ENCODE peak calls at places on chromosomes 1 and 21, in four cellular contexts. B, G, T and Y are unnamed samples.

GRCh38 chr1:32991819-32992488 is 27.3 kb upstream of the RNF19B start:
- DNase-seq in B (no peak), G (no peak), T (no peak), Y (no peak)

GRCh38 chr1:866095-866494 is 57.6 kb upstream of the SAMD11 start:
- DNase-seq in B (no peak), G (no peak), T (no peak), Y (no peak)

GRCh38 chr1:228318823-228319241 is 87.8 kb downstream of the TRIM11 start:
- DNase-seq in B (no peak), G (no peak), T (peak; percentile 64), Y (no peak)

GRCh38 chr1:93399781-93400180 is 48.1 kb upstream of the FNBP1L start:
- DNase-seq in T (no peak), G (no peak), B (no peak), Y (no peak)

GRCh38 chr1:218348628-218349185 is 3.6 kb downstream of the TGFB2 start:
- DNase-seq in G (no peak), B (peak; percentile 20), T (no peak), Y (peak; percentile 57)

GRCh38 chr21:37367301-37367757 is 756 bp downstream of the DYRK1A start:
- DNase-seq in B (peak; percentile 43), T (no peak), G (peak; percentile 18), Y (no peak)

GRCh38 chr1:28580706-28581530 is 11.1 kb upstream of the RAB42 start:
- DNase-seq in T (no peak), G (peak; percentile 39), B (peak; percentile 65), Y (peak; percentile 67)

GRCh38 chr1:40944326-40944725 is 35.2 kb upstream of the CTPS1 start:
- DNase-seq in G (peak; percentile 99), T (no peak), B (peak; percentile 90), Y (peak; percentile 73)

GRCh38 chr1:67647036-67647798 is 37.8 kb upstream of the GADD45A start:
- DNase-seq in T (no peak), B (peak; percentile 59), G (no peak), Y (peak; percentile 61)

GRCh38 chr21:31334648-31335121 is 9.4 kb downstream of the TIAM1 start:
- DNase-seq in G (no peak), B (no peak), T (no peak), Y (peak; percentile 53)

GRCh38 chr1:75328691-75329090 is 194.5 kb downstream of the LHX8 start:
- DNase-seq in G (no peak), T (no peak), B (no peak), Y (no peak)